ENCODE peak calls at places on chromosomes 16 and 17, in four cellular contexts. Y is IMR-90, I is K562, F is GM12878. D is an unnamed sample.

GRCh38 chr16:48158296-48158695 is 2.5 kb upstream of the ABCC12 start:
- DNase-seq in Y (peak; percentile 75), I (no peak), F (peak; percentile 48), D (no peak)

GRCh38 chr17:44307387-44308186 is 814 bp upstream of the RUNDC3A start:
- DNase-seq in Y (no peak), I (no peak), F (no peak), D (no peak)

GRCh38 chr17:59785091-59785799 is 77.8 kb downstream of the VMP1 start:
- DNase-seq in Y (no peak), I (no peak), F (no peak), D (peak; percentile 34)

GRCh38 chr17:17870292-17870691 is 33.5 kb upstream of the SREBF1 start:
- DNase-seq in Y (no peak), I (no peak), F (no peak), D (no peak)

GRCh38 chr17:29032798-29033197 is 10.1 kb upstream of the PIPOX start:
- DNase-seq in Y (no peak), I (no peak), F (no peak), D (no peak)

GRCh38 chr16:83808573-83809014 is 816 bp downstream of the HSBP1 start:
- DNase-seq in Y (no peak), I (no peak), F (no peak), D (peak; percentile 12)

GRCh38 chr16:27737513-27737912 is 187.6 kb downstream of the KATNIP start:
- DNase-seq in Y (no peak), I (no peak), F (no peak), D (no peak)

GRCh38 chr17:2883544-2884203 is 87.4 kb downstream of the RAP1GAP2 start:
- DNase-seq in Y (peak; percentile 62), I (no peak), F (no peak), D (no peak)

GRCh38 chr17:16917995-16918394 is 53.9 kb downstream of the TNFRSF13B start:
- DNase-seq in Y (no peak), I (no peak), F (no peak), D (no peak)

GRCh38 chr17:40218740-40219072 is 398 bp upstream of the WIPF2 start:
- DNase-seq in Y (peak; percentile 86), I (peak; percentile 82), F (peak; percentile 40), D (no peak)

GRCh38 chr17:45794840-45795239 is 10.7 kb downstream of the CRHR1 start:
- DNase-seq in Y (no peak), I (no peak), F (no peak), D (no peak)

GRCh38 chr16:82329504-82330192 is 159.6 kb upstream of the MPHOSPH6 start:
- DNase-seq in Y (no peak), I (no peak), F (no peak), D (no peak)

GRCh38 chr16:476039-476438 is 50.6 kb downstream of the RAB11FIP3 start:
- DNase-seq in Y (no peak), I (no peak), F (no peak), D (no peak)

GRCh38 chr16:47732122-47732805 is 271.1 kb downstream of the PHKB start:
- DNase-seq in Y (peak; percentile 98), I (no peak), F (no peak), D (peak; percentile 5)

GRCh38 chr16:20385844-20386832 is 18.4 kb downstream of the PDILT start:
- DNase-seq in Y (peak; percentile 36), I (peak; percentile 76), F (no peak), D (peak; percentile 40)

GRCh38 chr17:10936931-10937330 is 99.0 kb upstream of the PIRT start:
- DNase-seq in Y (no peak), I (no peak), F (no peak), D (no peak)

GRCh38 chr17:33229499-33229898 is 63.6 kb downstream of the ASIC2 start:
- DNase-seq in Y (no peak), I (no peak), F (no peak), D (peak; percentile 12)

GRCh38 chr16:2486645-2487516 is 12.0 kb downstream of the TBC1D24 start:
- DNase-seq in Y (peak; percentile 23), I (no peak), F (peak; percentile 51), D (no peak)

GRCh38 chr16:51433597-51433996 is 282.5 kb upstream of the SALL1 start:
- DNase-seq in Y (no peak), I (no peak), F (no peak), D (no peak)

GRCh38 chr16:75477680-75478473 is 13.4 kb upstream of the TMEM170A start:
- DNase-seq in Y (no peak), I (no peak), F (no peak), D (no peak)

GRCh38 chr17:4548061-4548461 is 7.1 kb downstream of the MYBBP1A start:
- DNase-seq in Y (no peak), I (no peak), F (no peak), D (no peak)

GRCh38 chr16:5776876-5777275 is 679.3 kb upstream of the EEF2KMT start:
- DNase-seq in Y (no peak), I (no peak), F (no peak), D (no peak)

GRCh38 chr16:10517868-10518267 is 62.5 kb downstream of the EMP2 start:
- DNase-seq in Y (no peak), I (no peak), F (no peak), D (no peak)

GRCh38 chr17:73710095-73710592 is 65.9 kb upstream of the SDK2 start:
- DNase-seq in Y (peak; percentile 4), I (peak; percentile 79), F (peak; percentile 5), D (no peak)

GRCh38 chr16:53822936-53823529 is 119.1 kb downstream of the FTO start:
- DNase-seq in Y (no peak), I (no peak), F (peak; percentile 19), D (peak; percentile 46)

GRCh38 chr16:53826658-53827057 is 122.7 kb downstream of the FTO start:
- DNase-seq in Y (no peak), I (no peak), F (no peak), D (no peak)

GRCh38 chr16:53817812-53818211 is 113.9 kb downstream of the FTO start:
- DNase-seq in Y (peak; percentile 44), I (no peak), F (no peak), D (no peak)

GRCh38 chr16:53821487-53821886 is 117.5 kb downstream of the FTO start:
- DNase-seq in Y (peak; percentile 42), I (no peak), F (no peak), D (no peak)

GRCh38 chr16:53821957-53822625 is 118.1 kb downstream of the FTO start:
- DNase-seq in Y (peak; percentile 80), I (no peak), F (no peak), D (no peak)
- TF ChIP-seq FOS in Y (peak; percentile 52), I (no peak), F (no peak), D (no peak)

GRCh38 chr17:65488665-65489064 is 72.8 kb downstream of the AXIN2 start:
- DNase-seq in Y (no peak), I (no peak), F (no peak), D (no peak)

GRCh38 chr17:65487161-65487560 is 74.3 kb downstream of the AXIN2 start:
- DNase-seq in Y (no peak), I (no peak), F (no peak), D (no peak)

GRCh38 chr17:65485388-65486299 is 75.8 kb downstream of the AXIN2 start:
- DNase-seq in Y (no peak), I (no peak), F (no peak), D (peak; percentile 64)

GRCh38 chr17:65489413-65490170 is 71.9 kb downstream of the AXIN2 start:
- DNase-seq in Y (no peak), I (no peak), F (no peak), D (no peak)

DNA sequence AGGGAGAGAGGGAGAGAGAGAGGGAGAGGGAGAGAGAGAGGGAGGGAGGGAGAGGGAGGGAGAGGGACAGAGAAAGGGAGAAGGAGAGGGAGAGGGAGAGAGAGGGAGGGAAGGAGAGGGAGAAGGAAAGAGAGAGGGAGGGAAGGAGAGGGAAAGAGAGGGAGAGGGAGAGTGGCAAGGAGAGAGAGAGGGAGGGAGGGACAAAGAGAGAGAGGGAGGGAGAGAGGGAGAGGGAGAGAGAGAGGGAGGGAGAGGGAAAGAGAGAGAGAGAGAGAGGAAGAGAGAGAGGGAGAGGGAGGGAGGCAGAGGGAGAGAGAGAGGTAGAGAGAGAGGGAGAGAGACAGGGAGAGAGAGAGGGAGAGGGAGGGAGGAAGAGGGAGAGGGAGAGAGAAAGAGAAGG is 73.5 kb downstream of the AXIN2 start:
- DNase-seq in Y (no peak), I (no peak), F (no peak), D (no peak)
- TF ChIP-seq FOS in Y (no peak), I (no peak), F (no peak), D (no peak)

DNA sequence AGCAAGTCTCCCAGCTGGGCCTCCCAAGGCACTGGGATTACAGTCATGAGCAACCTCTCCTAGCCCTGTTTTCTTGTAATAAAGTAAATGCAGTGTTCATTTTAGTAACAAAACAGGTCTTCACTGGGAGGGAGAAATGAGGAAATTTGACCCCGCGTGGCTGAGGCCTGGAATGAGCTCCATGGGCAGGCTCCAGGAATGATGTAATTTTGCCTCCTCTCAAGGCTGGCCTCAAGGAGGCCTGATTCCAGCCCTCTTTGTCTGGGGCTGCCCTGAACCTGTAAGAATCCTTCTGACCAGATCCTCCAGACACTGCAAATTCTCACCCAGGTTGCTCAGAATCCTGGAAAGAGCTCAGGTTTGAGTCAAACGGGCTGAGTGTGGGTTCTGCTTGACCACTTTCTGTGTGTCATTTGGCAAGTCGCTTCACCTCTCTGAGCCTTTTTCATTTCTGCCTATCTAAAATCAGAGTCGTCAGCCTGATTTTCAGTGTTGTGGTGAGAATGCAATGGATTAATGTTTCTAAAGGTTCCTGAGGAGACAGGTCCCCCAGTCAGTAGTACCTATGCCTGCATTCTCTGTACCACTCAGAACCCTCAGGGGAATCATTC is 57.1 kb downstream of the RAB11FIP4 start:
- DNase-seq in Y (peak; percentile 62), I (no peak), F (no peak), D (no peak)
- TF ChIP-seq FOS in Y (no peak), I (no peak), F (no peak), D (no peak)

GRCh38 chr17:77602062-77602746 is 356.3 kb upstream of the TNRC6C start:
- DNase-seq in Y (peak; percentile 29), I (no peak), F (no peak), D (no peak)
- TF ChIP-seq FOS in Y (no peak), I (no peak), F (no peak), D (no peak)

GRCh38 chr16:81190667-81191066 is 47.8 kb upstream of the BCO1 start:
- DNase-seq in Y (peak; percentile 62), I (no peak), F (no peak), D (no peak)
- TF ChIP-seq FOS in Y (no peak), I (no peak), F (no peak), D (no peak)

GRCh38 chr16:74448990-74449389 is 27.7 kb upstream of the CLEC18B start:
- DNase-seq in Y (peak; percentile 95), I (no peak), F (no peak), D (peak; percentile 84)
- TF ChIP-seq FOS in Y (peak; percentile 81), I (no peak), F (no peak), D (peak; percentile 96)

GRCh38 chr16:78571434-78571833 is 472.0 kb downstream of the WWOX start:
- DNase-seq in Y (no peak), I (no peak), F (no peak), D (no peak)
- TF ChIP-seq FOS in Y (no peak), I (no peak), F (no peak), D (no peak)

GRCh38 chr16:85303354-85303883 is 191.1 kb upstream of the CIBAR2 start:
- DNase-seq in Y (no peak), I (peak; percentile 92), F (no peak), D (peak; percentile 44)
- TF ChIP-seq FOS in Y (no peak), I (no peak), F (no peak), D (no peak)